ENCODE peak calls at places on chromosomes 13 and 19, in six cellular contexts. W is Calu3, X is mucosa of gallbladder, A is posterior cingulate gyrus, C is T-helper 17 cell, H is amygdala. K is an unnamed sample.

GRCh38 chr13:72662548-72662947 is 64.9 kb downstream of the MZT1 start:
- DNase-seq in W (no peak), X (no peak), A (no peak), C (no peak), H (no peak), K (no peak)

GRCh38 chr19:44582581-44583265 is 30.6 kb upstream of the IGSF23 start:
- DNase-seq in W (peak), X (no peak), A (no peak), C (no peak), H (no peak), K (no peak)

GRCh38 chr19:10395853-10396355 is 7.4 kb downstream of the CDC37 start:
- DNase-seq in W (no peak), X (no peak), A (no peak), C (no peak), H (no peak), K (no peak)

GRCh38 chr19:42037649-42038048 is 32.4 kb downstream of the GRIK5 start:
- DNase-seq in W (no peak), X (no peak), A (no peak), C (no peak), H (no peak), K (no peak)

GRCh38 chr13:110307697-110308376 is 753 bp downstream of the COL4A2 start:
- DNase-seq in W (no peak), X (no peak), A (no peak), C (no peak), H (no peak), K (no peak)

GRCh38 chr13:77637583-77637982 is 59.9 kb upstream of the SLAIN1 start:
- DNase-seq in W (no peak), X (peak), A (no peak), C (no peak), H (no peak), K (no peak)

GRCh38 chr13:22050951-22051563 is 380.2 kb downstream of the FGF9 start:
- DNase-seq in W (no peak), X (no peak), A (no peak), C (no peak), H (no peak), K (no peak)

GRCh38 chr13:18993884-18994660 is 187.6 kb downstream of the TUBA3C start:
- DNase-seq in W (no peak), X (no peak), A (no peak), C (no peak), H (no peak), K (no peak)

GRCh38 chr13:112756967-112757758 is 67.3 kb downstream of the ATP11A start:
- DNase-seq in W (no peak), X (no peak), A (peak), C (no peak), H (peak), K (peak)

GRCh38 chr13:63208811-63209210 is 1793.2 kb upstream of the PCDH20 start:
- DNase-seq in W (no peak), X (no peak), A (no peak), C (no peak), H (no peak), K (no peak)

GRCh38 chr13:33152389-33152788 is 133.2 kb downstream of the STARD13 start:
- DNase-seq in W (peak), X (no peak), A (no peak), C (no peak), H (no peak), K (no peak)

GRCh38 chr19:35856546-35857149 is at the start of gene KIRREL2:
- DNase-seq in W (peak), X (no peak), A (no peak), C (no peak), H (no peak), K (no peak)

GRCh38 chr13:41064493-41064892 is 3.2 kb downstream of the WBP4 start:
- DNase-seq in W (no peak), X (no peak), A (no peak), C (no peak), H (no peak), K (no peak)

GRCh38 chr13:45393941-45394570 is 24.1 kb downstream of the SLC25A30 start:
- DNase-seq in W (peak), X (peak), A (peak), C (no peak), H (peak), K (peak)

GRCh38 chr19:3343619-3344502 is 22.5 kb upstream of the NFIC start:
- DNase-seq in W (peak), X (peak), A (peak), C (peak), H (peak), K (peak)

GRCh38 chr19:3131168-3131567 is 4.7 kb upstream of the GNA15 start:
- DNase-seq in W (no peak), X (no peak), A (no peak), C (no peak), H (no peak), K (no peak)